ENCODE peak calls at places on chromosomes 4 and X, in six cellular contexts. One of them, this sample, is unnamed.

GRCh38 chr4:33369366-33369899 is 2649.3 kb downstream of the PCDH7 start:
- DNase-seq in mesenchymal stem cell: peak
- DNase-seq in PC-3: peak
- DNase-seq in HepG2: no peak
- DNase-seq in mesendoderm: no peak
- DNase-seq in fibroblast of lung: peak
- DNase-seq in this sample: no peak

GRCh38 chr4:1402516-1403101 is 3.6 kb downstream of the NKX1-1 start:
- DNase-seq in HepG2: no peak
- DNase-seq in PC-3: no peak
- DNase-seq in mesenchymal stem cell: no peak
- DNase-seq in fibroblast of lung: no peak
- DNase-seq in mesendoderm: no peak
- DNase-seq in this sample: no peak

GRCh38 chrX:132564026-132564425 is 75.2 kb upstream of the MBNL3 start:
- DNase-seq in mesenchymal stem cell: peak
- DNase-seq in PC-3: no peak
- DNase-seq in HepG2: no peak
- DNase-seq in mesendoderm: peak
- DNase-seq in fibroblast of lung: peak
- DNase-seq in this sample: no peak

GRCh38 chrX:41010188-41010846 is 74.9 kb upstream of the USP9X start:
- DNase-seq in mesenchymal stem cell: peak
- DNase-seq in PC-3: peak
- DNase-seq in HepG2: peak
- DNase-seq in mesendoderm: peak
- DNase-seq in fibroblast of lung: peak
- DNase-seq in this sample: peak

GRCh38 chrX:136115124-136115908 is 32.0 kb upstream of the FHL1 start:
- DNase-seq in PC-3: peak
- DNase-seq in mesenchymal stem cell: no peak
- DNase-seq in fibroblast of lung: peak
- DNase-seq in mesendoderm: no peak
- DNase-seq in HepG2: no peak
- DNase-seq in this sample: peak

GRCh38 chrX:31240982-31241381 is 169.1 kb upstream of the FTHL17 start:
- DNase-seq in HepG2: no peak
- DNase-seq in mesendoderm: no peak
- DNase-seq in fibroblast of lung: no peak
- DNase-seq in mesenchymal stem cell: no peak
- DNase-seq in PC-3: no peak
- DNase-seq in this sample: no peak

GRCh38 chr4:157818946-157819692 is 353.7 kb downstream of the GASK1B start:
- DNase-seq in mesenchymal stem cell: no peak
- DNase-seq in HepG2: no peak
- DNase-seq in PC-3: no peak
- DNase-seq in mesendoderm: no peak
- DNase-seq in fibroblast of lung: no peak
- DNase-seq in this sample: no peak

GRCh38 chr4:52051615-52052474 is 741 bp downstream of the SPATA18 start:
- DNase-seq in mesenchymal stem cell: peak
- DNase-seq in fibroblast of lung: peak
- DNase-seq in mesendoderm: peak
- DNase-seq in HepG2: peak
- DNase-seq in PC-3: no peak
- DNase-seq in this sample: peak

DNA sequence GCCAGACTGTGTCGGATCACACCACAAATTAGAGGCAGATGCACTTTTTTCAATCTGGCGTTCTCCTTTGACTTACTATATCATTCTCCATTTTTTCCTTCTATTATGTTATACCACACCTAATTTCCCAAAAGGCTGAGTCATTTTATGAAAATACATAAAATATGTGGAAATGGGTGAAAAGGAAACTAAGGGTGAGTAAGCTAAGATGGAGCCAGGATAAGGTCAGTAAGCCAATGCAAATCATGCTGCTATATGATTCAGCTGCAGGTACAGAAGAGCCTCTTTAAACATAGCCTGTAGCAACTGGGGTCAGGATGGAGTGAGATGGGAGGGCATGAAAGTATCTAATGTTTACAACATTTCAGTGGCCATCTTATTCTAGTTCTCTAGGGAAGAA is 94.0 kb upstream of the TEX13A start:
- DNase-seq in mesenchymal stem cell: no peak
- DNase-seq in PC-3: peak
- DNase-seq in mesendoderm: no peak
- DNase-seq in fibroblast of lung: peak
- DNase-seq in HepG2: no peak
- DNase-seq in this sample: peak
- H3K9ac ChIP-seq in mesenchymal stem cell: no peak
- H3K9ac ChIP-seq in PC-3: peak
- H3K9ac ChIP-seq in mesendoderm: no peak
- H3K9ac ChIP-seq in fibroblast of lung: no peak
- H3K9ac ChIP-seq in HepG2: no peak
- H3K9ac ChIP-seq in this sample: no peak

GRCh38 chr4:40890199-40890598 is 140.4 kb downstream of the NSUN7 start:
- DNase-seq in mesendoderm: no peak
- DNase-seq in mesenchymal stem cell: no peak
- DNase-seq in PC-3: no peak
- DNase-seq in fibroblast of lung: no peak
- DNase-seq in HepG2: no peak
- DNase-seq in this sample: no peak

GRCh38 chr4:40888916-40889315 is 139.2 kb downstream of the NSUN7 start:
- DNase-seq in PC-3: no peak
- DNase-seq in mesenchymal stem cell: no peak
- DNase-seq in mesendoderm: no peak
- DNase-seq in HepG2: no peak
- DNase-seq in fibroblast of lung: no peak
- DNase-seq in this sample: no peak

GRCh38 chr4:40887690-40888089 is 137.9 kb downstream of the NSUN7 start:
- DNase-seq in mesendoderm: no peak
- DNase-seq in HepG2: no peak
- DNase-seq in mesenchymal stem cell: peak
- DNase-seq in fibroblast of lung: peak
- DNase-seq in PC-3: no peak
- DNase-seq in this sample: peak

GRCh38 chr4:40890764-40891163 is 141.0 kb downstream of the NSUN7 start:
- DNase-seq in mesenchymal stem cell: no peak
- DNase-seq in fibroblast of lung: no peak
- DNase-seq in mesendoderm: no peak
- DNase-seq in PC-3: no peak
- DNase-seq in HepG2: no peak
- DNase-seq in this sample: no peak

DNA sequence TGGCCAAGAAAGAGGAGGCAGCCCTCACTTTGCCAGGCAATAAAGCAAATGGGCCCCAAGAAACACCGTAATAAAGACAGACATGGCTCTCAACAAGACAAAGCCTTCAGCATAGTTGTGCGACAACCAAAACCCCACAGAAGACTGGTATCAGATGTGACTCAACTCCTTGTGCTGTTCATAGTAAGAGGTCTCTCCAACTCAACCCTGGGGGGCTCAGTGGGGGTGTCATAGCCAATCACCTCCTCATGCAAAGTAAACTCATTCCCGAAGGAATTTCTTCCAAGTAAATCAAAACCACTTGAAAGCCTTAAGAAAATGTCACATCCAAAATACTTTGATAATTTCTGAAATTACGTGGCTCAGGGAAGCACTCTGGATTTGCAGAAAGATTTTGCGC is 137.2 kb downstream of the NSUN7 start:
- DNase-seq in mesendoderm: no peak
- DNase-seq in PC-3: no peak
- DNase-seq in fibroblast of lung: peak
- DNase-seq in mesenchymal stem cell: peak
- DNase-seq in HepG2: no peak
- DNase-seq in this sample: no peak
- H3K9ac ChIP-seq in mesendoderm: no peak
- H3K9ac ChIP-seq in PC-3: no peak
- H3K9ac ChIP-seq in fibroblast of lung: no peak
- H3K9ac ChIP-seq in mesenchymal stem cell: peak
- H3K9ac ChIP-seq in HepG2: no peak
- H3K9ac ChIP-seq in this sample: no peak

DNA sequence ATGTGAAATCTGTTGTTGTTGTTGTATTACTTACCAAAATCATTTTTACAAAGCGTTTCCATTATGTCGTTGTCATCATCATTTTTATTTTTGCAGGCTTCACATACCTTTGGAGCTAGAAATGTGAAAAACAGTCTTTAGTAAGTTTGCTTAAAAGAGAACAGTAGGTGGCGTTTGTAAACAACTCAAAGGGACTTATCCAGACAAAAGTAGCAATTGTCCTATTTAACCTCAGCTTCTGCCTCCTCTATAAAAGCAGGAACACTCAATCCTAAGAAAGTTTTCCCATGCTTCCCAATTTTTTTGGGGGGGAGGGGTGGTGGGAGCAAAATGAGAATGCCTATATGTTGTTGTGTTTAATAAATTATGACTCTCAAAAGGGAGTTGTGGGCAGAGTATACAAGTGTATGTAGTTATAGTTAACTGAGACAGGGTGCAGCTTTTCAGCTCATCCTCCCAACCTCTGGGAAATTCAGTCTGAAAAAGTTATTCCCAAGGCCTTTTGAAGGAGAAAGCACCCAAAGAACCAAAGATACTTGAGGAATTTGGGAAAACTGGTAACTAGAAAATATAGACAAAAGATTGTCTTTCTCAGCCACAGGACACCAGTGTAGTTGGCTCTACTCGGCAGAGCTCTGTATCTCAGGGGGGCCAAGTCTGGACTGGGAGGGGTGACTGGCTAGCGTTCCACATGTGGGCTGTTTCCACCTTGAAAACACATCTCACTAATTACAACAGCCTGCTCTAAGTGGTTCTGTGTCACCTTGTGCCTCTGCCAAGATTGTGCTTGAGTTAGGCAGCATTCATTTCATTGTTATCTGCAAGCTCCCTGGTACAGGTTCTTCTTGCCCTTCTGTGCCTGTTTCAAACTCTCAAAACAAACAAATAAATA is 2.8 kb downstream of the SFRP2 start:
- DNase-seq in fibroblast of lung: peak
- DNase-seq in HepG2: peak
- DNase-seq in mesendoderm: peak
- DNase-seq in PC-3: peak
- DNase-seq in mesenchymal stem cell: peak
- DNase-seq in this sample: no peak
- H3K9ac ChIP-seq in fibroblast of lung: no peak
- H3K9ac ChIP-seq in HepG2: no peak
- H3K9ac ChIP-seq in mesendoderm: peak
- H3K9ac ChIP-seq in PC-3: no peak
- H3K9ac ChIP-seq in mesenchymal stem cell: peak
- H3K9ac ChIP-seq in this sample: no peak

GRCh38 chr4:176271749-176272148 is 2.7 kb upstream of the ASB5 start:
- DNase-seq in mesendoderm: no peak
- DNase-seq in mesenchymal stem cell: peak
- DNase-seq in HepG2: no peak
- DNase-seq in PC-3: peak
- DNase-seq in fibroblast of lung: peak
- DNase-seq in this sample: no peak

GRCh38 chr4:176273741-176274140 is 4.7 kb upstream of the ASB5 start:
- DNase-seq in mesendoderm: no peak
- DNase-seq in fibroblast of lung: peak
- DNase-seq in PC-3: no peak
- DNase-seq in HepG2: no peak
- DNase-seq in mesenchymal stem cell: no peak
- DNase-seq in this sample: no peak

GRCh38 chr4:176272799-176273198 is 3.8 kb upstream of the ASB5 start:
- DNase-seq in fibroblast of lung: no peak
- DNase-seq in PC-3: no peak
- DNase-seq in HepG2: no peak
- DNase-seq in mesendoderm: peak
- DNase-seq in mesenchymal stem cell: no peak
- DNase-seq in this sample: no peak

GRCh38 chr4:176276710-176277109 is 7.7 kb upstream of the ASB5 start:
- DNase-seq in PC-3: no peak
- DNase-seq in HepG2: no peak
- DNase-seq in mesendoderm: no peak
- DNase-seq in mesenchymal stem cell: no peak
- DNase-seq in fibroblast of lung: no peak
- DNase-seq in this sample: no peak

GRCh38 chr4:176274441-176274840 is 5.4 kb upstream of the ASB5 start:
- DNase-seq in HepG2: no peak
- DNase-seq in fibroblast of lung: peak
- DNase-seq in mesenchymal stem cell: no peak
- DNase-seq in mesendoderm: no peak
- DNase-seq in PC-3: peak
- DNase-seq in this sample: peak
- H3K9ac ChIP-seq in HepG2: no peak
- H3K9ac ChIP-seq in fibroblast of lung: no peak
- H3K9ac ChIP-seq in mesenchymal stem cell: peak
- H3K9ac ChIP-seq in mesendoderm: no peak
- H3K9ac ChIP-seq in PC-3: peak
- H3K9ac ChIP-seq in this sample: no peak

GRCh38 chrX:33207056-33207455 is 4.3 kb downstream of the DMD start:
- DNase-seq in fibroblast of lung: no peak
- DNase-seq in PC-3: no peak
- DNase-seq in HepG2: no peak
- DNase-seq in mesendoderm: no peak
- DNase-seq in mesenchymal stem cell: peak
- DNase-seq in this sample: no peak
- H3K9ac ChIP-seq in fibroblast of lung: no peak
- H3K9ac ChIP-seq in PC-3: no peak
- H3K9ac ChIP-seq in HepG2: no peak
- H3K9ac ChIP-seq in mesendoderm: no peak
- H3K9ac ChIP-seq in mesenchymal stem cell: no peak
- H3K9ac ChIP-seq in this sample: no peak

GRCh38 chr4:123297836-123298235 is 98.8 kb upstream of the SPRY1 start:
- DNase-seq in fibroblast of lung: no peak
- DNase-seq in mesendoderm: no peak
- DNase-seq in HepG2: no peak
- DNase-seq in mesenchymal stem cell: no peak
- DNase-seq in PC-3: no peak
- DNase-seq in this sample: no peak

GRCh38 chr4:123300222-123300621 is 96.4 kb upstream of the SPRY1 start:
- DNase-seq in HepG2: no peak
- DNase-seq in fibroblast of lung: no peak
- DNase-seq in mesenchymal stem cell: no peak
- DNase-seq in mesendoderm: no peak
- DNase-seq in PC-3: no peak
- DNase-seq in this sample: no peak

GRCh38 chr4:123299212-123299651 is 97.4 kb upstream of the SPRY1 start:
- DNase-seq in PC-3: peak
- DNase-seq in HepG2: no peak
- DNase-seq in mesendoderm: no peak
- DNase-seq in mesenchymal stem cell: peak
- DNase-seq in fibroblast of lung: peak
- DNase-seq in this sample: no peak

GRCh38 chr4:123300625-123301024 is 96.0 kb upstream of the SPRY1 start:
- DNase-seq in mesenchymal stem cell: no peak
- DNase-seq in mesendoderm: no peak
- DNase-seq in fibroblast of lung: no peak
- DNase-seq in HepG2: no peak
- DNase-seq in PC-3: no peak
- DNase-seq in this sample: no peak

GRCh38 chr4:123298798-123299197 is 97.8 kb upstream of the SPRY1 start:
- DNase-seq in mesendoderm: no peak
- DNase-seq in fibroblast of lung: no peak
- DNase-seq in HepG2: no peak
- DNase-seq in mesenchymal stem cell: no peak
- DNase-seq in PC-3: no peak
- DNase-seq in this sample: no peak
- H3K9ac ChIP-seq in mesendoderm: no peak
- H3K9ac ChIP-seq in fibroblast of lung: no peak
- H3K9ac ChIP-seq in HepG2: no peak
- H3K9ac ChIP-seq in mesenchymal stem cell: peak
- H3K9ac ChIP-seq in PC-3: no peak
- H3K9ac ChIP-seq in this sample: no peak

GRCh38 chr4:86960557-86960959 is 25.7 kb downstream of the AFF1 start:
- DNase-seq in mesenchymal stem cell: peak
- DNase-seq in HepG2: peak
- DNase-seq in PC-3: no peak
- DNase-seq in fibroblast of lung: peak
- DNase-seq in mesendoderm: peak
- DNase-seq in this sample: no peak
- H3K9ac ChIP-seq in mesenchymal stem cell: no peak
- H3K9ac ChIP-seq in HepG2: no peak
- H3K9ac ChIP-seq in PC-3: no peak
- H3K9ac ChIP-seq in fibroblast of lung: no peak
- H3K9ac ChIP-seq in mesendoderm: no peak
- H3K9ac ChIP-seq in this sample: no peak

This sample was measured in trophoblast cell.